ENCODE peak calls at places on chromosomes 12 and 14, in four cellular contexts. Y is H9, K is IMR-90, S is H1. F is an unnamed sample.

GRCh38 chr12:95544756-95545155 is 6.5 kb downstream of the USP44 start:
- DNase-seq in K (peak; percentile 85), Y (no peak), S (no peak), F (no peak)

GRCh38 chr12:62744551-62744950 is 190.4 kb downstream of the PPM1H start:
- DNase-seq in K (peak; percentile 34), Y (no peak), S (no peak), F (no peak)

GRCh38 chr12:20444595-20445170 is 76.3 kb downstream of the PDE3A start:
- DNase-seq in S (no peak), K (no peak), Y (no peak), F (peak; percentile 19)

GRCh38 chr14:75432406-75432805 is 4.6 kb downstream of the JDP2 start:
- DNase-seq in S (no peak), Y (peak; percentile 13), K (no peak), F (no peak)

GRCh38 chr12:42143401-42144173 is 1.1 kb downstream of the GXYLT1 start:
- DNase-seq in S (no peak), K (peak; percentile 28), Y (no peak), F (peak; percentile 5)

GRCh38 chr14:68734231-68734732 is 58.6 kb downstream of the ZFP36L1 start:
- DNase-seq in K (peak; percentile 18), Y (no peak), S (no peak), F (no peak)

GRCh38 chr14:100059433-100059781 is 5.8 kb upstream of the EVL start:
- DNase-seq in K (no peak), S (no peak), Y (no peak), F (no peak)

GRCh38 chr14:65191716-65192115 is 89.4 kb upstream of the MAX start:
- DNase-seq in Y (no peak), K (no peak), S (no peak), F (peak; percentile 56)

GRCh38 chr12:53221203-53222076 is 10.6 kb downstream of the RARG start:
- DNase-seq in Y (peak; percentile 93), S (peak; percentile 90), K (peak; percentile 51), F (peak; percentile 82)

GRCh38 chr12:61993734-61994345 is 266.4 kb upstream of the USP15 start:
- DNase-seq in S (no peak), K (peak; percentile 6), Y (no peak), F (peak; percentile 76)

DNA sequence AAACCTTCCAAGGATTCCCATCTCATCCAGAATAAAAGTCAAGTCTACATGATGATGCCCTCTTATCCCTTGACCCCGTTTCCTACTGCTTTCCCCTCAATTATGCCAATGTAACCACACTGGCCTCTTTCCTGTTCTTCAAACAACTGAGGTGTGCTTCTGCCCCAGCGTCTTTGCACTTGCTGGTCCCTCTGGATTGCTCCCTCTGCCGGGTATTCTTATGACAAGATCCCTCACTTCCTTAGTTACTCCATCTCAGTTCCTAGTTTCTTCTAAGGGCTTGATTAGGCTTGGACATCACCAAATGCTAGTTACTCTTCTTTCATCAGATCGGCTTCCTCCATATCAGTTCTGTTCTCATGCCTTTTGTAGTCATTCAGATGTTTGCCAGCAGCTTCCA is 32.7 kb upstream of the PELI2 start:
- DNase-seq in K (no peak), Y (no peak), S (no peak), F (no peak)
- H4K5ac ChIP-seq in K (no peak overlapping the region), Y (no peak overlapping the region), S (no peak overlapping the region), F (no peak overlapping the region)

DNA sequence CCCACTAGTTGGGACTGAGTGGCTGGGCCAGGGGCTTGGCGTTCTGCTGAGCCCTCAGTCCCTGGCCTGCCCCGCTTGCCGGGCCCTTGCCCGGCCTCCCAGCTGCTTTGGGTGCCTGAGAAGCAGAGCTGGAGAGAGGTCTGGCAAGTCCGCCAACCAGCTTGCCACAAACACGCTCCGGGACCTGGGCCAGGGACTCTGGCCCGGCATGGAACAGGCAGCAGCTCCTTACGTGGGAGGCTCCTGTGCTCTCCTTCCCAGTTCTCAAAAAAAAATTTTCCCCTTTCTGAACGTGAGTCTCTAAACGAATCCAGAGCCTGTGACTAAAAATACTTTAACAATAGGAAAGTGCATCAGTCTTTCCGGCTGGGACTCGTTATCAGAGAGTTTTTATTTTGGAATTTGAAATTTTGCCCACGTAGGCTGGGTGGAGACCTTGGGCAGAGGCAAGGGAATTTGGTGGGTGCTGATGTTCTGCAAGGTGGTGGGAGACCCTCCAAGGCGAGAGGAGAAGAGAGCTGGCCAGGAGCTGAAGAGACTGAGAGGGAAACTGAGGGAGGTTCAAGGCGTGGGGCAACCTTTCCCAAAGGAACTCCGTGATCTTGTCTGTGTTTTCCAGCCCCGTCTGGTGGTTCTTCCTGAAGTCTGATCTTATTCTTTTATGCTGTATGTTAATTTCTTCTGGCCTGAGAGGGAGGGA is 6.8 kb upstream of the NR4A1 start:
- DNase-seq in Y (no peak), S (no peak), K (no peak), F (no peak)
- H3K27ac ChIP-seq in Y (no peak overlapping the region), S (no peak overlapping the region), K (no peak overlapping the region), F (no peak overlapping the region)

DNA sequence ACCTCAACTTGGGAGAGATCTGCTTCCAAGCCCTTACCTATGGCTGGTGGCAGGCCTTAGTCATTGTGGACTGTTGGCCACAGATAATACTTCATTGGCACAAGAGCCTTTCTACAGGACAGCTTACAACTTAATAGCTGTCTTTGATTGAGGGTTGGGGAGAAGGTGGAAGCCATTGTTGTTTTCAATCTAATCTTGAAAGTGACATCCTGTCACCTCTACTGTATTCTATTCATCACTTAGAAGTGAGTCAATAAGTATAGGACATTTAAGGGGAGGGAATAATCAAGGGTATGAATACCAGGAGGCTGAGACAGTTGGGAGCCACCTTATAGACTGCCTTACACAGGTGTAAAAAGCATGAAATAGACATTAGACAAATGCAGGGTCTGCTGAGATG is 906.3 kb downstream of the NRXN3 start:
- DNase-seq in K (no peak), Y (no peak), S (no peak), F (no peak)
- H3K4me1 ChIP-seq in K (no peaks in the 10 kb centered on the region), Y (no peaks in the 10 kb centered on the region), S (no peaks in the 10 kb centered on the region), F (no peaks in the 10 kb centered on the region)

DNA sequence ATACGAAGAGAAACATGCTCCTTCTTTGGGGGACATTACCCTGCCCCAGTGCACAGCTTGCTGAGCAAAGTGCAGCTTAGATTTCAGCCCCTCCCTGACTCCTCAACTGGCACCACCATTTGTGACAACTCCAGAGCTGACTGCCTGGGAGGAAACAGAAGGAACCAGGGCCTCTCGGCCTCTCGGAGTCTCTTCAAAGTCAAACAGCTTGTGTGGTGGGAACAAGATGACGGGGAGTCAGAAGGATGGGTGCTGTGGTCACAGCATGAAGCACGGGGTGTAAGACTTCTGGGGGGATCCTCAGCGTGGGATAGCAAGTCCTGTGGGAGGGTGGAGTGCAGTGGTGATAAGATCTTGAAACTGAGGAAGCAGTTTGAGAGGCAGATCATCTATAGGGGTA is 123.5 kb upstream of the BCL2L14 start:
- DNase-seq in S (no peak), Y (no peak), K (no peak), F (no peak)
- H4K5ac ChIP-seq in S (no peak overlapping the region), Y (no peak overlapping the region), K (no peak overlapping the region), F (no peak overlapping the region)

GRCh38 chr14:70897475-70897874 is 9.8 kb upstream of the PCNX1 start:
- DNase-seq in S (no peak), K (peak; percentile 91), Y (no peak), F (no peak)
- H3K27ac ChIP-seq in S (no peak overlapping the region), K (peak overlapping the region; percentile 61), Y (no peak overlapping the region), F (no peak overlapping the region)

F was measured in mesendoderm.